ENCODE peak calls at places on chromosomes 5 and 9, in ten cellular contexts. One of them, this sample, is unnamed.
A peak's percentile ranks its signal among the peaks of the same experiment; 100 is the strongest.

GRCh38 chr9:88106492-88106891 is 31.8 kb downstream of the SPATA31C2 start:
- DNase-seq in mesothelial cell of epicardium: no peak
- DNase-seq in activated CD4-positive, alpha-beta memory T cell treated with anti-CD3 and anti-CD28 coated beads, Interleukin-2, amount 10 ng/mL, durations not matched to agents 7 days and 5 days: peak; percentile 24
- DNase-seq in bronchial epithelial cell: peak; percentile 47
- DNase-seq in dorsolateral prefrontal cortex: peak; percentile 13
- DNase-seq in fibroblast of mammary gland: peak; percentile 44
- DNase-seq in psoas muscle: no peak
- DNase-seq in fibroblast of the conjunctiva: peak; percentile 10
- DNase-seq in kidney tubule cell: peak; percentile 44
- DNase-seq in iris pigment epithelial cell: peak; percentile 40
- DNase-seq in this sample: peak; percentile 72

GRCh38 chr5:53063791-53064190 is 45.8 kb downstream of the MOCS2 start:
- DNase-seq in fibroblast of the conjunctiva: no peak
- DNase-seq in mesothelial cell of epicardium: no peak
- DNase-seq in iris pigment epithelial cell: peak; percentile 48
- DNase-seq in dorsolateral prefrontal cortex: no peak
- DNase-seq in kidney tubule cell: no peak
- DNase-seq in activated CD4-positive, alpha-beta memory T cell treated with anti-CD3 and anti-CD28 coated beads, Interleukin-2, amount 10 ng/mL, durations not matched to agents 7 days and 5 days: no peak
- DNase-seq in psoas muscle: no peak
- DNase-seq in bronchial epithelial cell: no peak
- DNase-seq in fibroblast of mammary gland: no peak
- DNase-seq in this sample: peak; percentile 53

GRCh38 chr5:108919591-108920326 is 172.1 kb downstream of the FER start:
- DNase-seq in psoas muscle: no peak
- DNase-seq in fibroblast of mammary gland: no peak
- DNase-seq in kidney tubule cell: no peak
- DNase-seq in activated CD4-positive, alpha-beta memory T cell treated with anti-CD3 and anti-CD28 coated beads, Interleukin-2, amount 10 ng/mL, durations not matched to agents 7 days and 5 days: no peak
- DNase-seq in iris pigment epithelial cell: no peak
- DNase-seq in dorsolateral prefrontal cortex: no peak
- DNase-seq in mesothelial cell of epicardium: no peak
- DNase-seq in bronchial epithelial cell: no peak
- DNase-seq in fibroblast of the conjunctiva: no peak
- DNase-seq in this sample: peak; percentile 23

GRCh38 chr9:124839612-124840299 is 13.5 kb upstream of the WDR38 start:
- DNase-seq in kidney tubule cell: peak; percentile 15
- DNase-seq in psoas muscle: no peak
- DNase-seq in iris pigment epithelial cell: peak; percentile 28
- DNase-seq in fibroblast of the conjunctiva: no peak
- DNase-seq in dorsolateral prefrontal cortex: no peak
- DNase-seq in mesothelial cell of epicardium: no peak
- DNase-seq in fibroblast of mammary gland: peak; percentile 45
- DNase-seq in bronchial epithelial cell: no peak
- DNase-seq in activated CD4-positive, alpha-beta memory T cell treated with anti-CD3 and anti-CD28 coated beads, Interleukin-2, amount 10 ng/mL, durations not matched to agents 7 days and 5 days: no peak
- DNase-seq in this sample: peak; percentile 52

GRCh38 chr5:118553662-118554061 is 434.7 kb downstream of the DTWD2 start:
- DNase-seq in iris pigment epithelial cell: peak; percentile 1
- DNase-seq in psoas muscle: peak; percentile 64
- DNase-seq in bronchial epithelial cell: no peak
- DNase-seq in fibroblast of the conjunctiva: peak; percentile 96
- DNase-seq in kidney tubule cell: peak; percentile 95
- DNase-seq in activated CD4-positive, alpha-beta memory T cell treated with anti-CD3 and anti-CD28 coated beads, Interleukin-2, amount 10 ng/mL, durations not matched to agents 7 days and 5 days: no peak
- DNase-seq in dorsolateral prefrontal cortex: no peak
- DNase-seq in mesothelial cell of epicardium: no peak
- DNase-seq in fibroblast of mammary gland: peak; percentile 100
- DNase-seq in this sample: peak; percentile 4

GRCh38 chr5:139657363-139658321 is 9.5 kb downstream of the CXXC5 start:
- DNase-seq in mesothelial cell of epicardium: no peak
- DNase-seq in psoas muscle: no peak
- DNase-seq in fibroblast of the conjunctiva: no peak
- DNase-seq in kidney tubule cell: peak; percentile 65
- DNase-seq in dorsolateral prefrontal cortex: no peak
- DNase-seq in iris pigment epithelial cell: no peak
- DNase-seq in bronchial epithelial cell: no peak
- DNase-seq in activated CD4-positive, alpha-beta memory T cell treated with anti-CD3 and anti-CD28 coated beads, Interleukin-2, amount 10 ng/mL, durations not matched to agents 7 days and 5 days: no peak
- DNase-seq in fibroblast of mammary gland: peak; percentile 64
- DNase-seq in this sample: no peak

GRCh38 chr9:24502548-24502947 is 43.1 kb downstream of the IZUMO3 start:
- DNase-seq in mesothelial cell of epicardium: no peak
- DNase-seq in kidney tubule cell: no peak
- DNase-seq in dorsolateral prefrontal cortex: no peak
- DNase-seq in psoas muscle: no peak
- DNase-seq in activated CD4-positive, alpha-beta memory T cell treated with anti-CD3 and anti-CD28 coated beads, Interleukin-2, amount 10 ng/mL, durations not matched to agents 7 days and 5 days: no peak
- DNase-seq in fibroblast of mammary gland: no peak
- DNase-seq in fibroblast of the conjunctiva: no peak
- DNase-seq in bronchial epithelial cell: no peak
- DNase-seq in iris pigment epithelial cell: no peak
- DNase-seq in this sample: no peak

GRCh38 chr9:96087669-96088299 is 212.3 kb downstream of the ERCC6L2 start:
- DNase-seq in mesothelial cell of epicardium: no peak
- DNase-seq in dorsolateral prefrontal cortex: no peak
- DNase-seq in fibroblast of the conjunctiva: no peak
- DNase-seq in iris pigment epithelial cell: no peak
- DNase-seq in activated CD4-positive, alpha-beta memory T cell treated with anti-CD3 and anti-CD28 coated beads, Interleukin-2, amount 10 ng/mL, durations not matched to agents 7 days and 5 days: no peak
- DNase-seq in kidney tubule cell: peak; percentile 84
- DNase-seq in bronchial epithelial cell: no peak
- DNase-seq in fibroblast of mammary gland: no peak
- DNase-seq in psoas muscle: no peak
- DNase-seq in this sample: no peak

GRCh38 chr5:31449175-31449574 is 82.7 kb downstream of the DROSHA start:
- DNase-seq in fibroblast of mammary gland: peak; percentile 46
- DNase-seq in mesothelial cell of epicardium: no peak
- DNase-seq in kidney tubule cell: no peak
- DNase-seq in fibroblast of the conjunctiva: no peak
- DNase-seq in bronchial epithelial cell: no peak
- DNase-seq in activated CD4-positive, alpha-beta memory T cell treated with anti-CD3 and anti-CD28 coated beads, Interleukin-2, amount 10 ng/mL, durations not matched to agents 7 days and 5 days: no peak
- DNase-seq in iris pigment epithelial cell: peak; percentile 43
- DNase-seq in dorsolateral prefrontal cortex: no peak
- DNase-seq in psoas muscle: no peak
- DNase-seq in this sample: peak; percentile 41

GRCh38 chr9:130232899-130233586 is 32.5 kb upstream of the HMCN2 start:
- DNase-seq in fibroblast of the conjunctiva: no peak
- DNase-seq in mesothelial cell of epicardium: no peak
- DNase-seq in kidney tubule cell: no peak
- DNase-seq in psoas muscle: peak; percentile 36
- DNase-seq in activated CD4-positive, alpha-beta memory T cell treated with anti-CD3 and anti-CD28 coated beads, Interleukin-2, amount 10 ng/mL, durations not matched to agents 7 days and 5 days: no peak
- DNase-seq in dorsolateral prefrontal cortex: peak; percentile 39
- DNase-seq in iris pigment epithelial cell: no peak
- DNase-seq in bronchial epithelial cell: no peak
- DNase-seq in fibroblast of mammary gland: no peak
- DNase-seq in this sample: no peak

GRCh38 chr5:98402130-98402529 is 371.3 kb upstream of the RGMB start:
- DNase-seq in psoas muscle: no peak
- DNase-seq in iris pigment epithelial cell: no peak
- DNase-seq in bronchial epithelial cell: peak; percentile 43
- DNase-seq in fibroblast of mammary gland: no peak
- DNase-seq in dorsolateral prefrontal cortex: no peak
- DNase-seq in mesothelial cell of epicardium: no peak
- DNase-seq in activated CD4-positive, alpha-beta memory T cell treated with anti-CD3 and anti-CD28 coated beads, Interleukin-2, amount 10 ng/mL, durations not matched to agents 7 days and 5 days: no peak
- DNase-seq in kidney tubule cell: peak; percentile 53
- DNase-seq in fibroblast of the conjunctiva: no peak
- DNase-seq in this sample: no peak

GRCh38 chr9:75023846-75024245 is 4.2 kb downstream of the CARNMT1 start:
- DNase-seq in psoas muscle: no peak
- DNase-seq in mesothelial cell of epicardium: no peak
- DNase-seq in dorsolateral prefrontal cortex: no peak
- DNase-seq in bronchial epithelial cell: no peak
- DNase-seq in kidney tubule cell: peak; percentile 4
- DNase-seq in iris pigment epithelial cell: no peak
- DNase-seq in fibroblast of mammary gland: no peak
- DNase-seq in activated CD4-positive, alpha-beta memory T cell treated with anti-CD3 and anti-CD28 coated beads, Interleukin-2, amount 10 ng/mL, durations not matched to agents 7 days and 5 days: no peak
- DNase-seq in fibroblast of the conjunctiva: no peak
- DNase-seq in this sample: no peak

GRCh38 chr9:4774209-4774608 is 18.5 kb upstream of the RCL1 start:
- DNase-seq in iris pigment epithelial cell: peak; percentile 64
- DNase-seq in mesothelial cell of epicardium: no peak
- DNase-seq in fibroblast of the conjunctiva: peak; percentile 66
- DNase-seq in psoas muscle: no peak
- DNase-seq in kidney tubule cell: no peak
- DNase-seq in dorsolateral prefrontal cortex: no peak
- DNase-seq in activated CD4-positive, alpha-beta memory T cell treated with anti-CD3 and anti-CD28 coated beads, Interleukin-2, amount 10 ng/mL, durations not matched to agents 7 days and 5 days: no peak
- DNase-seq in fibroblast of mammary gland: peak; percentile 94
- DNase-seq in bronchial epithelial cell: no peak
- DNase-seq in this sample: peak; percentile 90

GRCh38 chr5:17805426-17805825 is 171.2 kb downstream of the TAF11L14 start:
- DNase-seq in mesothelial cell of epicardium: no peak
- DNase-seq in fibroblast of the conjunctiva: no peak
- DNase-seq in psoas muscle: no peak
- DNase-seq in dorsolateral prefrontal cortex: no peak
- DNase-seq in kidney tubule cell: peak; percentile 26
- DNase-seq in bronchial epithelial cell: peak; percentile 100
- DNase-seq in fibroblast of mammary gland: no peak
- DNase-seq in iris pigment epithelial cell: peak; percentile 69
- DNase-seq in activated CD4-positive, alpha-beta memory T cell treated with anti-CD3 and anti-CD28 coated beads, Interleukin-2, amount 10 ng/mL, durations not matched to agents 7 days and 5 days: no peak
- DNase-seq in this sample: peak; percentile 71

GRCh38 chr5:83895860-83896259 is 175.2 kb upstream of the HAPLN1 start:
- DNase-seq in fibroblast of the conjunctiva: no peak
- DNase-seq in iris pigment epithelial cell: peak; percentile 79
- DNase-seq in bronchial epithelial cell: peak; percentile 4
- DNase-seq in kidney tubule cell: no peak
- DNase-seq in fibroblast of mammary gland: peak; percentile 18
- DNase-seq in activated CD4-positive, alpha-beta memory T cell treated with anti-CD3 and anti-CD28 coated beads, Interleukin-2, amount 10 ng/mL, durations not matched to agents 7 days and 5 days: no peak
- DNase-seq in mesothelial cell of epicardium: no peak
- DNase-seq in psoas muscle: no peak
- DNase-seq in dorsolateral prefrontal cortex: no peak
- DNase-seq in this sample: peak; percentile 74

GRCh38 chr5:172607213-172607793 is 33.8 kb upstream of the NEURL1B start:
- DNase-seq in fibroblast of mammary gland: peak; percentile 63
- DNase-seq in fibroblast of the conjunctiva: no peak
- DNase-seq in bronchial epithelial cell: no peak
- DNase-seq in kidney tubule cell: no peak
- DNase-seq in dorsolateral prefrontal cortex: no peak
- DNase-seq in iris pigment epithelial cell: peak; percentile 70
- DNase-seq in activated CD4-positive, alpha-beta memory T cell treated with anti-CD3 and anti-CD28 coated beads, Interleukin-2, amount 10 ng/mL, durations not matched to agents 7 days and 5 days: no peak
- DNase-seq in psoas muscle: peak; percentile 85
- DNase-seq in mesothelial cell of epicardium: no peak
- DNase-seq in this sample: peak; percentile 86

GRCh38 chr5:175448276-175448675 is 4.3 kb upstream of the DRD1 start:
- DNase-seq in kidney tubule cell: no peak
- DNase-seq in activated CD4-positive, alpha-beta memory T cell treated with anti-CD3 and anti-CD28 coated beads, Interleukin-2, amount 10 ng/mL, durations not matched to agents 7 days and 5 days: no peak
- DNase-seq in dorsolateral prefrontal cortex: no peak
- DNase-seq in fibroblast of mammary gland: no peak
- DNase-seq in psoas muscle: no peak
- DNase-seq in fibroblast of the conjunctiva: no peak
- DNase-seq in mesothelial cell of epicardium: no peak
- DNase-seq in iris pigment epithelial cell: no peak
- DNase-seq in bronchial epithelial cell: no peak
- DNase-seq in this sample: no peak

GRCh38 chr9:135473972-135474543 is 5.5 kb upstream of the PPP1R26 start:
- DNase-seq in mesothelial cell of epicardium: no peak
- DNase-seq in psoas muscle: no peak
- DNase-seq in fibroblast of mammary gland: no peak
- DNase-seq in dorsolateral prefrontal cortex: no peak
- DNase-seq in fibroblast of the conjunctiva: no peak
- DNase-seq in iris pigment epithelial cell: no peak
- DNase-seq in activated CD4-positive, alpha-beta memory T cell treated with anti-CD3 and anti-CD28 coated beads, Interleukin-2, amount 10 ng/mL, durations not matched to agents 7 days and 5 days: no peak
- DNase-seq in bronchial epithelial cell: no peak
- DNase-seq in kidney tubule cell: no peak
- DNase-seq in this sample: no peak

GRCh38 chr9:545480-545879 is 296.0 kb upstream of the DMRT1 start:
- DNase-seq in psoas muscle: peak; percentile 61
- DNase-seq in fibroblast of the conjunctiva: no peak
- DNase-seq in fibroblast of mammary gland: no peak
- DNase-seq in kidney tubule cell: no peak
- DNase-seq in dorsolateral prefrontal cortex: no peak
- DNase-seq in mesothelial cell of epicardium: no peak
- DNase-seq in bronchial epithelial cell: no peak
- DNase-seq in iris pigment epithelial cell: no peak
- DNase-seq in activated CD4-positive, alpha-beta memory T cell treated with anti-CD3 and anti-CD28 coated beads, Interleukin-2, amount 10 ng/mL, durations not matched to agents 7 days and 5 days: no peak
- DNase-seq in this sample: no peak

GRCh38 chr9:113158446-113158845 is 7.6 kb downstream of the SLC31A2 start:
- DNase-seq in mesothelial cell of epicardium: no peak
- DNase-seq in fibroblast of mammary gland: no peak
- DNase-seq in psoas muscle: no peak
- DNase-seq in activated CD4-positive, alpha-beta memory T cell treated with anti-CD3 and anti-CD28 coated beads, Interleukin-2, amount 10 ng/mL, durations not matched to agents 7 days and 5 days: no peak
- DNase-seq in kidney tubule cell: no peak
- DNase-seq in iris pigment epithelial cell: no peak
- DNase-seq in fibroblast of the conjunctiva: no peak
- DNase-seq in bronchial epithelial cell: no peak
- DNase-seq in dorsolateral prefrontal cortex: no peak
- DNase-seq in this sample: no peak

GRCh38 chr5:102216559-102217157 is 79.4 kb downstream of the SLCO4C1 start:
- DNase-seq in fibroblast of mammary gland: no peak
- DNase-seq in psoas muscle: no peak
- DNase-seq in fibroblast of the conjunctiva: no peak
- DNase-seq in kidney tubule cell: no peak
- DNase-seq in mesothelial cell of epicardium: no peak
- DNase-seq in activated CD4-positive, alpha-beta memory T cell treated with anti-CD3 and anti-CD28 coated beads, Interleukin-2, amount 10 ng/mL, durations not matched to agents 7 days and 5 days: no peak
- DNase-seq in iris pigment epithelial cell: no peak
- DNase-seq in bronchial epithelial cell: no peak
- DNase-seq in dorsolateral prefrontal cortex: no peak
- DNase-seq in this sample: no peak

GRCh38 chr9:88694625-88695024 is 159.6 kb downstream of the NXNL2 start:
- DNase-seq in psoas muscle: no peak
- DNase-seq in mesothelial cell of epicardium: no peak
- DNase-seq in dorsolateral prefrontal cortex: no peak
- DNase-seq in activated CD4-positive, alpha-beta memory T cell treated with anti-CD3 and anti-CD28 coated beads, Interleukin-2, amount 10 ng/mL, durations not matched to agents 7 days and 5 days: no peak
- DNase-seq in bronchial epithelial cell: no peak
- DNase-seq in kidney tubule cell: peak; percentile 2
- DNase-seq in iris pigment epithelial cell: peak; percentile 55
- DNase-seq in fibroblast of mammary gland: peak; percentile 49
- DNase-seq in fibroblast of the conjunctiva: no peak
- DNase-seq in this sample: peak; percentile 60

GRCh38 chr5:124665625-124666024 is 80.8 kb downstream of the ZNF608 start:
- DNase-seq in psoas muscle: no peak
- DNase-seq in fibroblast of mammary gland: no peak
- DNase-seq in iris pigment epithelial cell: no peak
- DNase-seq in bronchial epithelial cell: no peak
- DNase-seq in dorsolateral prefrontal cortex: no peak
- DNase-seq in kidney tubule cell: no peak
- DNase-seq in mesothelial cell of epicardium: no peak
- DNase-seq in fibroblast of the conjunctiva: no peak
- DNase-seq in activated CD4-positive, alpha-beta memory T cell treated with anti-CD3 and anti-CD28 coated beads, Interleukin-2, amount 10 ng/mL, durations not matched to agents 7 days and 5 days: no peak
- DNase-seq in this sample: no peak